ENCODE peak calls at places on chromosomes 7 and 10, in seven cellular contexts. S is EL; K is NCI-H187; O is ovary; M is stimulated activated CD4-positive, alpha-beta T cell treated with anti-CD3 and anti-CD28 coated beads, TNF-alpha, amount 100 ng/mL, for 48 hours; Q is LoVo; Y is amniotic stem cell. C is an unnamed sample.

GRCh38 chr10:58511765-58512469 is 755 bp upstream of the BICC1 start:
- DNase-seq in S (peak; percentile 54), K (no peak), O (peak; percentile 57), M (no peak), Q (no peak), Y (no peak), C (no peak)

GRCh38 chr10:28327494-28327886 is 24.6 kb upstream of the MPP7 start:
- DNase-seq in S (peak; percentile 49), K (no peak), O (no peak), M (no peak), Q (no peak), Y (no peak), C (no peak)

GRCh38 chr7:50793115-50793946 is 10.6 kb upstream of the GRB10 start:
- DNase-seq in S (peak; percentile 65), K (no peak), O (peak; percentile 66), M (no peak), Q (peak; percentile 79), Y (peak; percentile 23), C (no peak)

GRCh38 chr10:70169661-70170364 is 501 bp downstream of the SAR1A start:
- DNase-seq in S (no peak), K (no peak), O (peak; percentile 29), M (no peak), Q (peak; percentile 11), Y (no peak), C (no peak)

GRCh38 chr7:22667562-22668239 is 59.3 kb upstream of the IL6 start:
- DNase-seq in S (peak; percentile 76), K (no peak), O (no peak), M (no peak), Q (peak; percentile 22), Y (peak; percentile 59), C (no peak)

GRCh38 chr7:86437951-86438450 is 205.7 kb upstream of the GRM3 start:
- DNase-seq in S (no peak), K (no peak), O (no peak), M (no peak), Q (no peak), Y (no peak), C (no peak)

GRCh38 chr10:132107947-132108877 is 42.5 kb downstream of the JAKMIP3 start:
- DNase-seq in S (no peak), K (no peak), O (no peak), M (no peak), Q (no peak), Y (no peak), C (no peak)

GRCh38 chr10:63681965-63682704 is 160.9 kb downstream of the REEP3 start:
- DNase-seq in S (peak; percentile 84), K (no peak), O (peak; percentile 37), M (no peak), Q (no peak), Y (peak; percentile 76), C (no peak)

GRCh38 chr7:45573636-45574470 is at the start of gene ADCY1:
- DNase-seq in S (no peak), K (no peak), O (no peak), M (no peak), Q (peak; percentile 21), Y (no peak), C (peak; percentile 23)

GRCh38 chr7:76423666-76424412 is 911 bp upstream of the ZP3 start:
- DNase-seq in S (no peak), K (no peak), O (no peak), M (no peak), Q (no peak), Y (no peak), C (no peak)

GRCh38 chr7:116357776-116358670 is 141.5 kb upstream of the CAV2 start:
- DNase-seq in S (peak; percentile 67), K (no peak), O (no peak), M (no peak), Q (no peak), Y (no peak), C (no peak)

GRCh38 chr7:142359694-142360279 is 101.9 kb upstream of the PRSS58 start:
- DNase-seq in S (no peak), K (no peak), O (no peak), M (no peak), Q (no peak), Y (no peak), C (no peak)

GRCh38 chr7:1346533-1346805 is 112.8 kb downstream of the MICALL2 start:
- DNase-seq in S (no peak), K (no peak), O (no peak), M (no peak), Q (no peak), Y (no peak), C (no peak)

GRCh38 chr7:129363-130221 is 62.8 kb upstream of the FAM20C start:
- DNase-seq in S (peak; percentile 12), K (no peak), O (peak; percentile 58), M (no peak), Q (no peak), Y (no peak), C (no peak)

GRCh38 chr7:134690614-134691504 is 44.2 kb downstream of the BPGM start:
- DNase-seq in S (peak; percentile 61), K (no peak), O (no peak), M (no peak), Q (no peak), Y (no peak), C (no peak)

GRCh38 chr10:80277016-80277415 is 12.4 kb downstream of the MAT1A start:
- DNase-seq in S (no peak), K (no peak), O (no peak), M (no peak), Q (no peak), Y (no peak), C (no peak)

GRCh38 chr7:41699532-41699931 is 3.4 kb downstream of the INHBA start:
- DNase-seq in S (peak; percentile 38), K (no peak), O (peak; percentile 43), M (no peak), Q (no peak), Y (no peak), C (no peak)

GRCh38 chr7:148898845-148899474 is 14.9 kb upstream of the EZH2 start:
- DNase-seq in S (no peak), K (no peak), O (no peak), M (no peak), Q (no peak), Y (no peak), C (no peak)

GRCh38 chr7:143256932-143257331 is 6.3 kb upstream of the GSTK1 start:
- DNase-seq in S (no peak), K (no peak), O (no peak), M (no peak), Q (no peak), Y (no peak), C (no peak)

GRCh38 chr7:77799078-77799964 is 748 bp downstream of the PHTF2 start:
- DNase-seq in S (peak; percentile 48), K (peak; percentile 33), O (peak; percentile 66), M (no peak), Q (peak; percentile 50), Y (no peak), C (no peak)

GRCh38 chr7:15571303-15571878 is 9.6 kb upstream of the AGMO start:
- DNase-seq in S (peak; percentile 46), K (no peak), O (no peak), M (no peak), Q (peak; percentile 29), Y (no peak), C (no peak)

GRCh38 chr7:2932761-2933251 is 88.7 kb upstream of the GNA12 start:
- DNase-seq in S (no peak), K (no peak), O (peak; percentile 17), M (no peak), Q (no peak), Y (no peak), C (no peak)

GRCh38 chr10:120641695-120642094 is 184.7 kb downstream of the PLPP4 start:
- DNase-seq in S (no peak), K (no peak), O (no peak), M (no peak), Q (no peak), Y (no peak), C (no peak)

GRCh38 chr10:130750441-130750840 is 561.1 kb downstream of the TCERG1L start:
- DNase-seq in S (no peak), K (no peak), O (no peak), M (no peak), Q (no peak), Y (no peak), C (no peak)

GRCh38 chr10:70540089-70540788 is 61.7 kb downstream of the PALD1 start:
- DNase-seq in S (no peak), K (no peak), O (no peak), M (no peak), Q (no peak), Y (no peak), C (no peak)

GRCh38 chr10:26844381-26844780 is 16.4 kb downstream of the ABI1 start:
- DNase-seq in S (no peak), K (no peak), O (no peak), M (no peak), Q (no peak), Y (no peak), C (no peak)

GRCh38 chr10:132837905-132838304 is 52.0 kb upstream of the NKX6-2 start:
- DNase-seq in S (no peak), K (no peak), O (no peak), M (no peak), Q (no peak), Y (no peak), C (no peak)

GRCh38 chr10:63573068-63573697 is 52.0 kb downstream of the REEP3 start:
- DNase-seq in S (peak; percentile 4), K (no peak), O (no peak), M (no peak), Q (no peak), Y (no peak), C (no peak)

GRCh38 chr7:20776214-20776875 is 10.3 kb downstream of the SP8 start:
- DNase-seq in S (no peak), K (no peak), O (no peak), M (no peak), Q (no peak), Y (no peak), C (no peak)

GRCh38 chr7:67644149-67644548 is 647.5 kb downstream of the TYW1 start:
- DNase-seq in S (no peak), K (no peak), O (peak; percentile 26), M (no peak), Q (no peak), Y (no peak), C (no peak)

GRCh38 chr7:73663033-73663432 is 4.6 kb upstream of the VPS37D start:
- DNase-seq in S (no peak), K (no peak), O (no peak), M (no peak), Q (no peak), Y (no peak), C (no peak)

GRCh38 chr7:7699370-7699769 is 19.0 kb downstream of the RPA3 start:
- DNase-seq in S (no peak), K (no peak), O (no peak), M (no peak), Q (no peak), Y (no peak), C (no peak)

GRCh38 chr10:27153855-27154198 is 357 bp downstream of the YME1L1 start:
- DNase-seq in S (peak; percentile 29), K (no peak), O (no peak), M (no peak), Q (peak; percentile 7), Y (no peak), C (no peak)

GRCh38 chr10:71694567-71694968 is 25.0 kb downstream of the C10orf105 start:
- DNase-seq in S (no peak), K (no peak), O (no peak), M (no peak), Q (no peak), Y (no peak), C (no peak)